ENCODE peak calls at places on chromosomes 4 and X, in eight cellular contexts. Y, W, J, R, G, T, S and O are unnamed samples.

GRCh38 chrX:119488749-119489148 is 20.5 kb downstream of the SLC25A5 start:
- DNase-seq in T (peak; percentile 73), W (peak; percentile 17), R (no peak), Y (peak; percentile 50), G (peak; percentile 65), S (peak; percentile 57), J (peak; percentile 25), O (peak; percentile 67)

GRCh38 chr4:108466936-108467902 is 153.2 kb upstream of the RPL34 start:
- DNase-seq in R (no peak), G (peak; percentile 33), S (peak; percentile 58), W (no peak), Y (no peak), T (no peak), J (no peak), O (no peak)

GRCh38 chr4:165464813-165465381 is 86.1 kb downstream of the CPE start:
- DNase-seq in T (no peak), J (no peak), R (no peak), G (peak; percentile 72), Y (no peak), W (no peak), S (no peak), O (peak; percentile 21)

GRCh38 chr4:123555500-123556273 is 159.1 kb downstream of the SPRY1 start:
- DNase-seq in J (peak; percentile 87), G (peak; percentile 98), S (no peak), R (peak; percentile 75), T (peak; percentile 93), W (peak; percentile 85), Y (peak; percentile 16), O (peak; percentile 96)

GRCh38 chrX:140439455-140439854 is 65.4 kb downstream of the SOX3 start:
- DNase-seq in S (no peak), W (no peak), R (no peak), G (no peak), J (no peak), Y (peak; percentile 79), T (no peak), O (peak; percentile 4)

GRCh38 chr4:184693056-184693455 is 40.8 kb downstream of the CENPU start:
- DNase-seq in G (peak; percentile 54), T (no peak), W (no peak), R (no peak), J (no peak), S (no peak), Y (no peak), O (no peak)

GRCh38 chr4:94084155-94084554 is 123.5 kb upstream of the SMARCAD1 start:
- DNase-seq in R (no peak), J (no peak), G (no peak), W (no peak), S (no peak), T (no peak), Y (no peak), O (no peak)

GRCh38 chr4:26242451-26242850 is 78.4 kb upstream of the RBPJ start:
- DNase-seq in S (no peak), J (no peak), T (no peak), Y (no peak), G (peak; percentile 10), R (no peak), W (no peak), O (no peak)

GRCh38 chr4:152352645-152353116 is 183.2 kb downstream of the FBXW7 start:
- DNase-seq in Y (peak; percentile 63), J (no peak), W (peak; percentile 71), S (peak; percentile 60), G (peak; percentile 98), R (no peak), T (peak; percentile 19), O (peak; percentile 48)

GRCh38 chr4:7917669-7918068 is 22.0 kb downstream of the AFAP1 start:
- DNase-seq in R (no peak), G (no peak), J (no peak), T (no peak), Y (no peak), S (no peak), W (no peak), O (no peak)

GRCh38 chr4:80138556-80139538 is 58.5 kb upstream of the PRDM8 start:
- DNase-seq in S (peak; percentile 74), R (no peak), T (peak; percentile 8), J (no peak), Y (no peak), W (no peak), G (peak; percentile 29), O (no peak)

GRCh38 chrX:47146121-47146935 is 1.3 kb downstream of the RBM10 start:
- DNase-seq in S (no peak), T (peak; percentile 60), W (no peak), R (no peak), G (no peak), J (no peak), Y (no peak), O (peak; percentile 30)

GRCh38 chr4:133865606-133866327 is 335.8 kb downstream of the PABPC4L start:
- DNase-seq in R (no peak), W (no peak), T (no peak), Y (no peak), S (no peak), G (peak; percentile 94), J (no peak), O (no peak)

GRCh38 chr4:184529283-184529682 is 54.9 kb upstream of the IRF2 start:
- DNase-seq in Y (no peak), G (no peak), J (no peak), T (no peak), R (no peak), S (no peak), W (no peak), O (no peak)

GRCh38 chr4:48483006-48483776 is at the start of gene SLC10A4:
- DNase-seq in R (no peak), J (peak; percentile 18), W (no peak), S (no peak), Y (peak; percentile 78), G (no peak), T (no peak), O (no peak)

GRCh38 chrX:154019633-154020499 is at the start of gene IRAK1:
- DNase-seq in G (peak; percentile 60), J (peak; percentile 66), W (peak; percentile 62), T (peak; percentile 67), R (no peak), Y (peak; percentile 60), S (peak; percentile 70), O (peak; percentile 54)

GRCh38 chrX:36431819-36432218 is 512.3 kb downstream of the CFAP47 start:
- DNase-seq in W (no peak), S (no peak), R (no peak), J (no peak), T (no peak), Y (no peak), G (peak; percentile 65), O (no peak)

GRCh38 chrX:4358577-4358976 is 645.1 kb upstream of the PRKX start:
- DNase-seq in S (no peak), R (no peak), G (no peak), W (no peak), Y (no peak), T (no peak), J (no peak), O (no peak)

GRCh38 chr4:78217557-78217956 is 160.4 kb downstream of the FRAS1 start:
- DNase-seq in R (no peak), J (no peak), W (no peak), G (no peak), T (no peak), Y (no peak), S (no peak), O (no peak)

GRCh38 chr4:10006604-10007435 is 14.5 kb downstream of the SLC2A9 start:
- DNase-seq in Y (no peak), W (no peak), J (no peak), T (peak; percentile 82), R (no peak), G (peak; percentile 37), S (no peak), O (peak; percentile 50)
- TF ChIP-seq CTCF in Y (no peak), W (no peak), J (no peak), T (no peak), R (no peak), G (no peak), S (no peak), O (no peak)

GRCh38 chrX:53716328-53717088 is 30.0 kb upstream of the HUWE1 start:
- DNase-seq in R (no peak), W (no peak), T (peak; percentile 15), Y (no peak), J (no peak), S (peak; percentile 64), G (peak; percentile 25), O (no peak)

GRCh38 chrX:53713987-53714579 is 27.6 kb upstream of the HUWE1 start:
- DNase-seq in Y (no peak), T (no peak), W (no peak), R (no peak), S (no peak), J (no peak), G (no peak), O (no peak)

GRCh38 chrX:53717205-53717604 is 30.7 kb upstream of the HUWE1 start:
- DNase-seq in Y (no peak), G (no peak), T (no peak), W (no peak), R (no peak), S (no peak), J (no peak), O (no peak)

GRCh38 chrX:53715336-53715924 is 28.9 kb upstream of the HUWE1 start:
- DNase-seq in Y (no peak), G (no peak), W (no peak), R (no peak), J (no peak), T (no peak), S (no peak), O (no peak)

GRCh38 chrX:53714580-53715335 is 28.2 kb upstream of the HUWE1 start:
- DNase-seq in S (peak; percentile 66), J (no peak), W (no peak), R (no peak), T (peak; percentile 14), Y (no peak), G (peak; percentile 34), O (peak; percentile 25)
- TF ChIP-seq CTCF in S (no peak), J (no peak), W (no peak), R (no peak), T (no peak), Y (no peak), G (no peak), O (no peak)

DNA sequence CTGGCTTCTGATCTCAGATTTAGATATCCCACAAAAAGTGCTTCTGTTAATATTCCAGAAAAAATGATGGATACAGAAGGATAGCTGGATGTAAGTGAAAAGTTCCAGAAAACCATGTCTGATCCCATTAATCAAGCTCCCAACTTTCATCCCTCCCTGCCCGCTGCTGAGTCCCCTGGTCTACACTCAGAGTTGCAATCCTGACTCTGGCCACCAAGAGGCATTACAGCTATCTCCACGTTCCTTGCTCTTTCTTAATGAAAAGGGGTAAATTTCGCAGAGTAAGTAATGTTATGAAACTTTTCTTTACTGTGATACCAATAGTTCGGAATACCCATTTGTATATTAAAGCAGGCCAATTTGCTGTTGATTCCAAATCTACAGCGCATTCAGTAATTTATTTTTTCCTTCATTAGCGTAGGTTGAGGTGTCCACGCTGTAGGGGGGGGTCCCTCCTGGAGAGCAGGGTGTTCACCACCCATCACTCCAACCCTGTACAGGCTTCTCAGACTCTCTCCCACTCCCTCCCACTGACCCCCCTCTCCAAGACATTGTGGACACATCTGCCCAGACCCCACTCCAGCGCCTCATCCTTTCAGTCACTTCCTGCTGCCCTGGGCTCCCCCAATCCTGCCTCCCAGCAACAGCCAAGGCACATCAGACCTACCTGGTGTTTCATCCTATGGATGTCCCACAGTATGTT is 55.1 kb downstream of the RAB40A start:
- DNase-seq in T (peak; percentile 10), S (no peak), J (no peak), W (peak; percentile 4), Y (peak; percentile 38), R (no peak), G (peak; percentile 67), O (no peak)
- TF ChIP-seq CTCF in T (no peak), S (no peak), J (peak; percentile 23), W (no peak), Y (peak; percentile 11), R (no peak), G (peak; percentile 55), O (no peak)

GRCh38 chr4:125975861-125976397 is 661.2 kb downstream of the FAT4 start:
- DNase-seq in S (no peak), J (no peak), R (no peak), Y (no peak), W (no peak), G (no peak), T (no peak), O (no peak)
- TF ChIP-seq CTCF in S (no peak), J (no peak), R (no peak), Y (no peak), W (no peak), G (no peak), T (no peak), O (no peak)